ENCODE peak calls at places on chromosome 15, in seven cellular contexts. X is Calu3, J is progenitor cell of endocrine pancreas, I is kidney tubule cell, C is endothelial cell, W is cerebellum, Z is HEK293T. S is an unnamed sample.

GRCh38 chr15:38868326-38869114 is 303.9 kb upstream of the RASGRP1 start:
- DNase-seq in J (no peak), C (no peak), W (no peak), X (peak), I (peak), Z (no peak), S (peak)

GRCh38 chr15:49282366-49282765 is 112.3 kb downstream of the GALK2 start:
- DNase-seq in J (no peak), W (no peak), I (no peak), C (no peak), X (no peak), Z (no peak), S (peak)

GRCh38 chr15:59436774-59437472 is 1.1 kb upstream of the FAM81A start:
- DNase-seq in C (no peak), Z (no peak), I (peak), X (no peak), J (no peak), W (peak), S (no peak)

GRCh38 chr15:95323798-95324197 is 1006.7 kb upstream of the NR2F2 start:
- DNase-seq in I (peak), Z (no peak), C (no peak), W (no peak), J (no peak), X (no peak), S (no peak)

GRCh38 chr15:101810905-101811304 is 1.1 kb upstream of the OR4F15 start:
- DNase-seq in J (no peak), I (peak), W (no peak), C (no peak), X (no peak), Z (no peak), S (no peak)

GRCh38 chr15:88904808-88905327 is 8.3 kb downstream of the MFGE8 start:
- DNase-seq in X (peak), Z (peak), C (peak), J (peak), W (peak), I (peak), S (peak)

GRCh38 chr15:90869601-90870353 is 1.4 kb downstream of the FURIN start:
- DNase-seq in J (no peak), X (peak), W (no peak), I (peak), Z (no peak), C (peak), S (no peak)

GRCh38 chr15:90055182-90055581 is 47.1 kb downstream of the IDH2 start:
- DNase-seq in X (peak), J (no peak), Z (no peak), I (no peak), W (no peak), C (no peak), S (no peak)

GRCh38 chr15:50068016-50068415 is 51.0 kb downstream of the ATP8B4 start:
- DNase-seq in Z (no peak), I (no peak), C (no peak), J (no peak), W (no peak), X (no peak), S (no peak)

GRCh38 chr15:23910030-23910429 is 222.9 kb upstream of the NDN start:
- DNase-seq in Z (no peak), W (no peak), J (no peak), X (no peak), C (no peak), I (no peak), S (no peak)

S was measured in BJ.